ENCODE peak calls at places on chromosomes 2 and 18, in eight cellular contexts. One of them, this sample, is unnamed.

GRCh38 chr2:240449764-240450531 is 14.5 kb downstream of the GPC1 start:
- DNase-seq in NCI-H1694 treated with DMSO at 0.1 percent for 48 hours: peak
- DNase-seq in GDM1: no peak
- DNase-seq in germinal center: no peak
- DNase-seq in stimulated activated CD8-positive, alpha-beta memory T cell treated with anti-CD3 and anti-CD28 coated beads, Interleukin-2, amount 100 ng/mL, for 1 hour: no peak
- DNase-seq in body of pancreas: no peak
- DNase-seq in HuH-7.5: no peak
- DNase-seq in AG09319: no peak
- DNase-seq in this sample: no peak

GRCh38 chr2:88857951-88858406 is 166.5 kb downstream of the RPIA start:
- DNase-seq in germinal center: no peak
- DNase-seq in stimulated activated CD8-positive, alpha-beta memory T cell treated with anti-CD3 and anti-CD28 coated beads, Interleukin-2, amount 100 ng/mL, for 1 hour: no peak
- DNase-seq in GDM1: no peak
- DNase-seq in HuH-7.5: no peak
- DNase-seq in body of pancreas: peak
- DNase-seq in NCI-H1694 treated with DMSO at 0.1 percent for 48 hours: no peak
- DNase-seq in AG09319: no peak
- DNase-seq in this sample: no peak

GRCh38 chr18:13606589-13607254 is 119.6 kb downstream of the FAM210A start:
- DNase-seq in stimulated activated CD8-positive, alpha-beta memory T cell treated with anti-CD3 and anti-CD28 coated beads, Interleukin-2, amount 100 ng/mL, for 1 hour: no peak
- DNase-seq in GDM1: no peak
- DNase-seq in germinal center: no peak
- DNase-seq in HuH-7.5: no peak
- DNase-seq in body of pancreas: no peak
- DNase-seq in NCI-H1694 treated with DMSO at 0.1 percent for 48 hours: no peak
- DNase-seq in AG09319: no peak
- DNase-seq in this sample: no peak

GRCh38 chr18:47261902-47262301 is 10.4 kb upstream of the SKOR2 start:
- DNase-seq in AG09319: no peak
- DNase-seq in GDM1: no peak
- DNase-seq in stimulated activated CD8-positive, alpha-beta memory T cell treated with anti-CD3 and anti-CD28 coated beads, Interleukin-2, amount 100 ng/mL, for 1 hour: no peak
- DNase-seq in NCI-H1694 treated with DMSO at 0.1 percent for 48 hours: no peak
- DNase-seq in germinal center: no peak
- DNase-seq in HuH-7.5: no peak
- DNase-seq in body of pancreas: no peak
- DNase-seq in this sample: no peak

GRCh38 chr18:13245481-13246000 is 27.0 kb downstream of the LDLRAD4 start:
- DNase-seq in GDM1: no peak
- DNase-seq in NCI-H1694 treated with DMSO at 0.1 percent for 48 hours: no peak
- DNase-seq in body of pancreas: no peak
- DNase-seq in HuH-7.5: no peak
- DNase-seq in germinal center: no peak
- DNase-seq in stimulated activated CD8-positive, alpha-beta memory T cell treated with anti-CD3 and anti-CD28 coated beads, Interleukin-2, amount 100 ng/mL, for 1 hour: no peak
- DNase-seq in AG09319: no peak
- DNase-seq in this sample: no peak

GRCh38 chr18:21513292-21513691 is 87.2 kb downstream of the ESCO1 start:
- DNase-seq in GDM1: no peak
- DNase-seq in HuH-7.5: no peak
- DNase-seq in NCI-H1694 treated with DMSO at 0.1 percent for 48 hours: no peak
- DNase-seq in body of pancreas: no peak
- DNase-seq in stimulated activated CD8-positive, alpha-beta memory T cell treated with anti-CD3 and anti-CD28 coated beads, Interleukin-2, amount 100 ng/mL, for 1 hour: no peak
- DNase-seq in AG09319: no peak
- DNase-seq in germinal center: no peak
- DNase-seq in this sample: no peak

GRCh38 chr2:238228700-238229099 is 11.1 kb downstream of the HES6 start:
- DNase-seq in germinal center: no peak
- DNase-seq in stimulated activated CD8-positive, alpha-beta memory T cell treated with anti-CD3 and anti-CD28 coated beads, Interleukin-2, amount 100 ng/mL, for 1 hour: no peak
- DNase-seq in HuH-7.5: no peak
- DNase-seq in AG09319: no peak
- DNase-seq in GDM1: no peak
- DNase-seq in body of pancreas: peak
- DNase-seq in NCI-H1694 treated with DMSO at 0.1 percent for 48 hours: no peak
- DNase-seq in this sample: no peak

GRCh38 chr18:12397254-12397653 is 10.5 kb upstream of the PRELID3A start:
- DNase-seq in GDM1: no peak
- DNase-seq in HuH-7.5: no peak
- DNase-seq in germinal center: no peak
- DNase-seq in body of pancreas: no peak
- DNase-seq in stimulated activated CD8-positive, alpha-beta memory T cell treated with anti-CD3 and anti-CD28 coated beads, Interleukin-2, amount 100 ng/mL, for 1 hour: no peak
- DNase-seq in AG09319: no peak
- DNase-seq in NCI-H1694 treated with DMSO at 0.1 percent for 48 hours: no peak
- DNase-seq in this sample: no peak

GRCh38 chr2:215948051-215948450 is 65.3 kb downstream of the MREG start:
- DNase-seq in AG09319: no peak
- DNase-seq in GDM1: no peak
- DNase-seq in body of pancreas: no peak
- DNase-seq in stimulated activated CD8-positive, alpha-beta memory T cell treated with anti-CD3 and anti-CD28 coated beads, Interleukin-2, amount 100 ng/mL, for 1 hour: no peak
- DNase-seq in NCI-H1694 treated with DMSO at 0.1 percent for 48 hours: no peak
- DNase-seq in HuH-7.5: no peak
- DNase-seq in germinal center: no peak
- DNase-seq in this sample: no peak

GRCh38 chr2:127080941-127081769 is 25.8 kb downstream of the BIN1 start:
- DNase-seq in stimulated activated CD8-positive, alpha-beta memory T cell treated with anti-CD3 and anti-CD28 coated beads, Interleukin-2, amount 100 ng/mL, for 1 hour: no peak
- DNase-seq in germinal center: peak
- DNase-seq in GDM1: no peak
- DNase-seq in NCI-H1694 treated with DMSO at 0.1 percent for 48 hours: no peak
- DNase-seq in body of pancreas: no peak
- DNase-seq in HuH-7.5: no peak
- DNase-seq in AG09319: no peak
- DNase-seq in this sample: no peak

GRCh38 chr2:99706734-99707133 is 216.9 kb upstream of the REV1 start:
- DNase-seq in HuH-7.5: no peak
- DNase-seq in AG09319: no peak
- DNase-seq in germinal center: peak
- DNase-seq in body of pancreas: no peak
- DNase-seq in GDM1: no peak
- DNase-seq in stimulated activated CD8-positive, alpha-beta memory T cell treated with anti-CD3 and anti-CD28 coated beads, Interleukin-2, amount 100 ng/mL, for 1 hour: no peak
- DNase-seq in NCI-H1694 treated with DMSO at 0.1 percent for 48 hours: no peak
- DNase-seq in this sample: no peak

GRCh38 chr2:128786800-128787478 is 468.3 kb upstream of the HS6ST1 start:
- DNase-seq in stimulated activated CD8-positive, alpha-beta memory T cell treated with anti-CD3 and anti-CD28 coated beads, Interleukin-2, amount 100 ng/mL, for 1 hour: no peak
- DNase-seq in body of pancreas: no peak
- DNase-seq in AG09319: no peak
- DNase-seq in GDM1: no peak
- DNase-seq in HuH-7.5: no peak
- DNase-seq in germinal center: no peak
- DNase-seq in NCI-H1694 treated with DMSO at 0.1 percent for 48 hours: no peak
- DNase-seq in this sample: no peak

GRCh38 chr2:59301466-59302402 is 1060.6 kb upstream of the FANCL start:
- DNase-seq in body of pancreas: peak
- DNase-seq in NCI-H1694 treated with DMSO at 0.1 percent for 48 hours: peak
- DNase-seq in HuH-7.5: no peak
- DNase-seq in germinal center: peak
- DNase-seq in AG09319: peak
- DNase-seq in stimulated activated CD8-positive, alpha-beta memory T cell treated with anti-CD3 and anti-CD28 coated beads, Interleukin-2, amount 100 ng/mL, for 1 hour: no peak
- DNase-seq in GDM1: peak
- DNase-seq in this sample: no peak

GRCh38 chr2:218569661-218570500 is 1.2 kb downstream of the CNOT9 start:
- DNase-seq in body of pancreas: peak
- DNase-seq in stimulated activated CD8-positive, alpha-beta memory T cell treated with anti-CD3 and anti-CD28 coated beads, Interleukin-2, amount 100 ng/mL, for 1 hour: no peak
- DNase-seq in GDM1: no peak
- DNase-seq in AG09319: no peak
- DNase-seq in germinal center: no peak
- DNase-seq in HuH-7.5: no peak
- DNase-seq in NCI-H1694 treated with DMSO at 0.1 percent for 48 hours: no peak
- DNase-seq in this sample: no peak

GRCh38 chr2:45494275-45494977 is 116.6 kb downstream of the SRBD1 start:
- DNase-seq in germinal center: peak
- DNase-seq in body of pancreas: no peak
- DNase-seq in GDM1: peak
- DNase-seq in stimulated activated CD8-positive, alpha-beta memory T cell treated with anti-CD3 and anti-CD28 coated beads, Interleukin-2, amount 100 ng/mL, for 1 hour: no peak
- DNase-seq in AG09319: peak
- DNase-seq in NCI-H1694 treated with DMSO at 0.1 percent for 48 hours: peak
- DNase-seq in HuH-7.5: peak
- DNase-seq in this sample: no peak

GRCh38 chr18:12076424-12077140 is 17.1 kb upstream of the ANKRD62 start:
- DNase-seq in stimulated activated CD8-positive, alpha-beta memory T cell treated with anti-CD3 and anti-CD28 coated beads, Interleukin-2, amount 100 ng/mL, for 1 hour: no peak
- DNase-seq in AG09319: no peak
- DNase-seq in HuH-7.5: no peak
- DNase-seq in NCI-H1694 treated with DMSO at 0.1 percent for 48 hours: no peak
- DNase-seq in germinal center: peak
- DNase-seq in GDM1: no peak
- DNase-seq in body of pancreas: peak
- DNase-seq in this sample: no peak

GRCh38 chr2:43426305-43427031 is 169.4 kb downstream of the THADA start:
- DNase-seq in AG09319: peak
- DNase-seq in GDM1: peak
- DNase-seq in stimulated activated CD8-positive, alpha-beta memory T cell treated with anti-CD3 and anti-CD28 coated beads, Interleukin-2, amount 100 ng/mL, for 1 hour: peak
- DNase-seq in germinal center: peak
- DNase-seq in NCI-H1694 treated with DMSO at 0.1 percent for 48 hours: no peak
- DNase-seq in body of pancreas: peak
- DNase-seq in HuH-7.5: peak
- DNase-seq in this sample: no peak

GRCh38 chr2:100446696-100447095 is 23.6 kb upstream of the NMS start:
- DNase-seq in NCI-H1694 treated with DMSO at 0.1 percent for 48 hours: no peak
- DNase-seq in GDM1: no peak
- DNase-seq in HuH-7.5: no peak
- DNase-seq in AG09319: no peak
- DNase-seq in germinal center: no peak
- DNase-seq in body of pancreas: no peak
- DNase-seq in stimulated activated CD8-positive, alpha-beta memory T cell treated with anti-CD3 and anti-CD28 coated beads, Interleukin-2, amount 100 ng/mL, for 1 hour: no peak
- DNase-seq in this sample: no peak

GRCh38 chr2:144084114-144084661 is 435.7 kb downstream of the ZEB2 start:
- DNase-seq in HuH-7.5: no peak
- DNase-seq in stimulated activated CD8-positive, alpha-beta memory T cell treated with anti-CD3 and anti-CD28 coated beads, Interleukin-2, amount 100 ng/mL, for 1 hour: no peak
- DNase-seq in body of pancreas: no peak
- DNase-seq in AG09319: no peak
- DNase-seq in GDM1: no peak
- DNase-seq in germinal center: no peak
- DNase-seq in NCI-H1694 treated with DMSO at 0.1 percent for 48 hours: no peak
- DNase-seq in this sample: no peak

GRCh38 chr2:214203744-214204289 is 207.0 kb upstream of the VWC2L start:
- DNase-seq in AG09319: no peak
- DNase-seq in GDM1: no peak
- DNase-seq in germinal center: no peak
- DNase-seq in NCI-H1694 treated with DMSO at 0.1 percent for 48 hours: no peak
- DNase-seq in HuH-7.5: no peak
- DNase-seq in stimulated activated CD8-positive, alpha-beta memory T cell treated with anti-CD3 and anti-CD28 coated beads, Interleukin-2, amount 100 ng/mL, for 1 hour: no peak
- DNase-seq in body of pancreas: no peak
- DNase-seq in this sample: no peak

GRCh38 chr18:44599409-44599808 is 81.3 kb upstream of the SETBP1 start:
- DNase-seq in NCI-H1694 treated with DMSO at 0.1 percent for 48 hours: no peak
- DNase-seq in GDM1: no peak
- DNase-seq in body of pancreas: peak
- DNase-seq in AG09319: no peak
- DNase-seq in germinal center: no peak
- DNase-seq in HuH-7.5: no peak
- DNase-seq in stimulated activated CD8-positive, alpha-beta memory T cell treated with anti-CD3 and anti-CD28 coated beads, Interleukin-2, amount 100 ng/mL, for 1 hour: no peak
- DNase-seq in this sample: peak

GRCh38 chr2:159270744-159271379 is 15.6 kb downstream of the WDSUB1 start:
- DNase-seq in AG09319: no peak
- DNase-seq in GDM1: no peak
- DNase-seq in body of pancreas: no peak
- DNase-seq in stimulated activated CD8-positive, alpha-beta memory T cell treated with anti-CD3 and anti-CD28 coated beads, Interleukin-2, amount 100 ng/mL, for 1 hour: no peak
- DNase-seq in germinal center: no peak
- DNase-seq in HuH-7.5: no peak
- DNase-seq in NCI-H1694 treated with DMSO at 0.1 percent for 48 hours: no peak
- DNase-seq in this sample: no peak

GRCh38 chr18:25279961-25280360 is 72.0 kb downstream of the ZNF521 start:
- DNase-seq in AG09319: no peak
- DNase-seq in GDM1: no peak
- DNase-seq in stimulated activated CD8-positive, alpha-beta memory T cell treated with anti-CD3 and anti-CD28 coated beads, Interleukin-2, amount 100 ng/mL, for 1 hour: no peak
- DNase-seq in NCI-H1694 treated with DMSO at 0.1 percent for 48 hours: no peak
- DNase-seq in HuH-7.5: no peak
- DNase-seq in germinal center: no peak
- DNase-seq in body of pancreas: no peak
- DNase-seq in this sample: no peak

GRCh38 chr2:106277426-106277825 is 83.3 kb upstream of the UXS1 start:
- DNase-seq in germinal center: no peak
- DNase-seq in HuH-7.5: no peak
- DNase-seq in GDM1: no peak
- DNase-seq in body of pancreas: no peak
- DNase-seq in stimulated activated CD8-positive, alpha-beta memory T cell treated with anti-CD3 and anti-CD28 coated beads, Interleukin-2, amount 100 ng/mL, for 1 hour: no peak
- DNase-seq in AG09319: no peak
- DNase-seq in NCI-H1694 treated with DMSO at 0.1 percent for 48 hours: no peak
- DNase-seq in this sample: no peak

GRCh38 chr18:61528961-61529360 is 195.7 kb downstream of the CDH20 start:
- DNase-seq in HuH-7.5: no peak
- DNase-seq in NCI-H1694 treated with DMSO at 0.1 percent for 48 hours: peak
- DNase-seq in GDM1: no peak
- DNase-seq in body of pancreas: no peak
- DNase-seq in stimulated activated CD8-positive, alpha-beta memory T cell treated with anti-CD3 and anti-CD28 coated beads, Interleukin-2, amount 100 ng/mL, for 1 hour: no peak
- DNase-seq in germinal center: no peak
- DNase-seq in AG09319: no peak
- DNase-seq in this sample: no peak

GRCh38 chr2:218777276-218777990 is 4.5 kb upstream of the CYP27A1 start:
- DNase-seq in stimulated activated CD8-positive, alpha-beta memory T cell treated with anti-CD3 and anti-CD28 coated beads, Interleukin-2, amount 100 ng/mL, for 1 hour: no peak
- DNase-seq in AG09319: no peak
- DNase-seq in germinal center: no peak
- DNase-seq in HuH-7.5: no peak
- DNase-seq in GDM1: no peak
- DNase-seq in body of pancreas: no peak
- DNase-seq in NCI-H1694 treated with DMSO at 0.1 percent for 48 hours: no peak
- DNase-seq in this sample: no peak

GRCh38 chr2:32948266-32948665 is 1.5 kb downstream of the LTBP1 start:
- DNase-seq in germinal center: no peak
- DNase-seq in NCI-H1694 treated with DMSO at 0.1 percent for 48 hours: no peak
- DNase-seq in GDM1: no peak
- DNase-seq in AG09319: no peak
- DNase-seq in body of pancreas: no peak
- DNase-seq in stimulated activated CD8-positive, alpha-beta memory T cell treated with anti-CD3 and anti-CD28 coated beads, Interleukin-2, amount 100 ng/mL, for 1 hour: no peak
- DNase-seq in HuH-7.5: no peak
- DNase-seq in this sample: no peak

GRCh38 chr2:133574620-133575019 is 6.4 kb upstream of the NCKAP5 start:
- DNase-seq in germinal center: no peak
- DNase-seq in NCI-H1694 treated with DMSO at 0.1 percent for 48 hours: no peak
- DNase-seq in GDM1: no peak
- DNase-seq in AG09319: no peak
- DNase-seq in HuH-7.5: no peak
- DNase-seq in stimulated activated CD8-positive, alpha-beta memory T cell treated with anti-CD3 and anti-CD28 coated beads, Interleukin-2, amount 100 ng/mL, for 1 hour: no peak
- DNase-seq in body of pancreas: peak
- DNase-seq in this sample: no peak